ENCODE peak calls at places on chromosome 12, in six cellular contexts. O is ascending aorta, V is IMR-90, Y is coronary artery, F is dorsolateral prefrontal cortex, T is astrocyte. J is an unnamed sample.

GRCh38 chr12:3757261-3757660 is 4.4 kb upstream of the CRACR2A start:
- DNase-seq in V (no peak), Y (no peak), T (no peak), O (no peak), F (no peak), J (peak; percentile 85)

GRCh38 chr12:91098942-91099341 is 12.4 kb downstream of the LUM start:
- DNase-seq in F (no peak), T (peak; percentile 95), Y (no peak), O (no peak), V (peak; percentile 93), J (no peak)

GRCh38 chr12:116245189-116245588 is 32.3 kb downstream of the MED13L start:
- DNase-seq in O (no peak), Y (no peak), F (no peak), T (no peak), V (no peak), J (no peak)

GRCh38 chr12:754238-754816 is 1.9 kb downstream of the WNK1 start:
- DNase-seq in Y (peak; percentile 72), V (no peak), O (no peak), T (no peak), F (no peak), J (no peak)

GRCh38 chr12:100797246-100797645 is 2.7 kb downstream of the ANO4 start:
- DNase-seq in F (no peak), T (no peak), Y (no peak), O (no peak), V (no peak), J (no peak)

GRCh38 chr12:109244043-109244442 is 65.0 kb downstream of the FOXN4 start:
- DNase-seq in Y (no peak), O (no peak), F (no peak), T (no peak), V (no peak), J (no peak)

GRCh38 chr12:83817730-83818129 is 1094.9 kb downstream of the SLC6A15 start:
- DNase-seq in O (no peak), V (no peak), F (no peak), T (no peak), Y (no peak), J (no peak)

GRCh38 chr12:57934804-57935203 is 6.6 kb upstream of the ATP23 start:
- DNase-seq in O (no peak), T (no peak), Y (no peak), F (no peak), V (no peak), J (no peak)

GRCh38 chr12:25615119-25615518 is 62.0 kb upstream of the LMNTD1 start:
- DNase-seq in Y (no peak), O (no peak), T (peak; percentile 89), F (no peak), V (peak; percentile 97), J (no peak)

GRCh38 chr12:119682635-119683340 is 14.9 kb downstream of the PRKAB1 start:
- DNase-seq in Y (no peak), O (no peak), F (no peak), V (no peak), T (no peak), J (no peak)
- H3K27ac ChIP-seq in Y (peak overlapping the region; percentile 73), O (peak overlapping the region; percentile 45), F (no peak overlapping the region), V (no peak overlapping the region), T (no peak overlapping the region), J (peak overlapping the region; percentile 3)

GRCh38 chr12:9372202-9372601 is 164.0 kb upstream of the PZP start:
- DNase-seq in Y (no peak), F (no peak), O (no peak), V (peak; percentile 9), T (no peak), J (no peak)
- TF ChIP-seq CTCF in Y (no peak), F (no peak), O (no peak), V (no peak), T (no peak), J (no peak)

GRCh38 chr12:107749094-107749493 is 11.8 kb downstream of the PRDM4 start:
- DNase-seq in O (no peak), V (peak; percentile 17), F (no peak), Y (no peak), T (no peak), J (no peak)
- H3K27ac ChIP-seq in O (peak overlapping the region; percentile 12), V (no peak overlapping the region), F (no peak overlapping the region), Y (no peak overlapping the region), T (peak overlapping the region; percentile 51), J (no peak overlapping the region)

GRCh38 chr12:27193854-27194544 is 50.1 kb upstream of the STK38L start:
- DNase-seq in O (peak; percentile 59), Y (peak; percentile 91), T (peak; percentile 93), V (peak; percentile 86), F (no peak), J (no peak)
- TF ChIP-seq CTCF in O (no peak), Y (no peak), T (no peak), V (no peak), F (no peak), J (no peak)

GRCh38 chr12:33437598-33437997 is 2.0 kb downstream of the SYT10 start:
- DNase-seq in T (no peak), V (no peak), F (no peak), O (no peak), Y (no peak), J (no peak)

GRCh38 chr12:33438890-33439586 is 581 bp downstream of the SYT10 start:
- DNase-seq in V (no peak), F (no peak), O (no peak), Y (no peak), T (no peak), J (peak; percentile 58)

GRCh38 chr12:33439587-33440011 is at the start of gene SYT10:
- DNase-seq in F (no peak), Y (no peak), O (no peak), V (no peak), T (peak; percentile 9), J (no peak)

GRCh38 chr12:33438025-33438772 is 1.4 kb downstream of the SYT10 start:
- DNase-seq in T (no peak), V (no peak), O (no peak), F (no peak), Y (no peak), J (no peak)

DNA sequence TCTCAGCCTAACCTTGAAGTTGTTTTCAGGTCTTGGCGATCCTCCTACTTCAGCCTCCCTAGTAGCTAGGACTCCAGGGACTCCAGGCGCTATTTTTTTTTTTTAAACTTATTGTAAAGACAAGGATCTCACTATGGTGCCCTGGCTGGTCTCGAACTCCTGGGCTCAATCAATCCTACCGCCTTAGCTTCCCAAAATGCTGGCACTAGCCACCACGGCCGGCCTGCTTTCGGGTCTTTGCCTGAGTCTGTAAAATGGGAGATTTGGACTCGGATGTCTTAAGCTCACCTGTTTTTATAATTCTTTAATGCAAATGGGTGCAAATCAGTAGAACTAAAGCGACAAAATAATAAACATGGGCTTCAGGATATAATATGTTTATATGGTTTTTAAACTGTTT is 858 bp upstream of the SYT10 start:
- DNase-seq in Y (no peak), T (no peak), V (no peak), F (no peak), O (no peak), J (no peak)
- H3K27ac ChIP-seq in Y (no peak overlapping the region), T (no peak overlapping the region), V (no peak overlapping the region), F (no peak overlapping the region), O (no peak overlapping the region), J (no peak overlapping the region)